ENCODE peak calls at places on chromosome 4, in six cellular contexts. L is nephron progenitor cell, F is upper lobe of right lung, N is PC-3, P is MCF 10A, A is endothelial cell. S is an unnamed sample.

GRCh38 chr4:52665592-52665991 is 6.5 kb upstream of the USP46 start:
- DNase-seq in L (no peak), F (no peak), N (peak), P (peak), A (no peak), S (peak)

GRCh38 chr4:106803107-106803506 is 233.0 kb downstream of the DKK2 start:
- DNase-seq in L (no peak), F (no peak), N (peak), P (no peak), A (no peak), S (no peak)

GRCh38 chr4:98242538-98242937 is 18.6 kb upstream of the RAP1GDS1 start:
- DNase-seq in L (no peak), F (no peak), N (peak), P (no peak), A (no peak), S (no peak)

GRCh38 chr4:94457692-94458106 is 6.0 kb downstream of the PDLIM5 start:
- DNase-seq in L (peak), F (no peak), N (no peak), P (peak), A (no peak), S (no peak)

GRCh38 chr4:87589531-87589930 is 18.8 kb upstream of the DSPP start:
- DNase-seq in L (no peak), F (no peak), N (peak), P (peak), A (no peak), S (peak)

GRCh38 chr4:20326977-20327376 is 75.3 kb downstream of the SLIT2 start:
- DNase-seq in L (no peak), F (no peak), N (no peak), P (no peak), A (no peak), S (no peak)

GRCh38 chr4:16496501-16496900 is 270.2 kb upstream of the TAPT1 start:
- DNase-seq in L (no peak), F (no peak), N (peak), P (peak), A (no peak), S (peak)

GRCh38 chr4:152352645-152353116 is 183.2 kb downstream of the FBXW7 start:
- DNase-seq in L (peak), F (no peak), N (peak), P (peak), A (peak), S (peak)

GRCh38 chr4:68962868-68963267 is 11.3 kb upstream of the UGT2A3 start:
- DNase-seq in L (no peak), F (no peak), N (no peak), P (no peak), A (no peak), S (peak)

GRCh38 chr4:143241892-143242291 is 57.2 kb downstream of the USP38 start:
- DNase-seq in L (no peak), F (no peak), N (peak), P (peak), A (no peak), S (peak)

GRCh38 chr4:12140864-12141263 is 712.2 kb upstream of the HS3ST1 start:
- DNase-seq in L (no peak), F (no peak), N (no peak), P (no peak), A (no peak), S (no peak)

GRCh38 chr4:125283702-125284279 is 31.0 kb upstream of the FAT4 start:
- DNase-seq in L (peak), F (no peak), N (peak), P (peak), A (no peak), S (peak)

GRCh38 chr4:147768113-147768512 is 36.2 kb downstream of the ARHGAP10 start:
- DNase-seq in L (no peak), F (no peak), N (peak), P (peak), A (no peak), S (peak)

GRCh38 chr4:31674313-31674947 is 954.3 kb downstream of the PCDH7 start:
- DNase-seq in L (peak), F (no peak), N (peak), P (peak), A (peak), S (peak)

GRCh38 chr4:86334020-86334750 is 25.7 kb downstream of the MAPK10 start:
- DNase-seq in L (no peak), F (no peak), N (no peak), P (no peak), A (no peak), S (no peak)

GRCh38 chr4:23361453-23361852 is 528.4 kb downstream of the PPARGC1A start:
- DNase-seq in L (no peak), F (no peak), N (no peak), P (no peak), A (no peak), S (no peak)

GRCh38 chr4:93203708-93204107 is 624.8 kb upstream of the ATOH1 start:
- DNase-seq in L (no peak), F (no peak), N (no peak), P (peak), A (no peak), S (peak)

GRCh38 chr4:13580018-13580417 is 35.7 kb upstream of the NKX3-2 start:
- DNase-seq in L (no peak), F (no peak), N (no peak), P (no peak), A (no peak), S (no peak)

GRCh38 chr4:188934320-188934975 is 795.2 kb downstream of the TRIML1 start:
- DNase-seq in L (no peak), F (no peak), N (peak), P (no peak), A (no peak), S (peak)

GRCh38 chr4:72314869-72315268 is 254.2 kb downstream of the ADAMTS3 start:
- DNase-seq in L (no peak), F (no peak), N (peak), P (peak), A (no peak), S (peak)

GRCh38 chr4:7710126-7710525 is 229.5 kb downstream of the AFAP1 start:
- DNase-seq in L (no peak), F (no peak), N (no peak), P (no peak), A (no peak), S (no peak)

GRCh38 chr4:123477804-123478209 is 81.2 kb downstream of the SPRY1 start:
- DNase-seq in L (no peak), F (no peak), N (no peak), P (peak), A (peak), S (no peak)

GRCh38 chr4:175369087-175369486 is 443.0 kb downstream of the GPM6A start:
- DNase-seq in L (no peak), F (no peak), N (no peak), P (no peak), A (no peak), S (peak)

GRCh38 chr4:75243570-75243969 is 270.6 kb downstream of the RCHY1 start:
- DNase-seq in L (no peak), F (no peak), N (no peak), P (no peak), A (no peak), S (no peak)

GRCh38 chr4:98928131-98928504 is 815 bp downstream of the EIF4E start:
- DNase-seq in L (peak), F (peak), N (peak), P (peak), A (peak), S (peak)

GRCh38 chr4:38683265-38683664 is 19.3 kb downstream of the KLF3 start:
- DNase-seq in L (no peak), F (no peak), N (no peak), P (no peak), A (no peak), S (no peak)

GRCh38 chr4:167555338-167556022 is 321.2 kb upstream of the SPOCK3 start:
- DNase-seq in L (no peak), F (no peak), N (no peak), P (no peak), A (no peak), S (peak)

GRCh38 chr4:95536650-95537049 is 12.1 kb downstream of the UNC5C start:
- DNase-seq in L (no peak), F (no peak), N (no peak), P (no peak), A (no peak), S (no peak)

GRCh38 chr4:178471385-178471784 is 1029.1 kb upstream of the AGA start:
- DNase-seq in L (no peak), F (no peak), N (no peak), P (no peak), A (no peak), S (no peak)

GRCh38 chr4:48949518-48950207 is 36.4 kb upstream of the CWH43 start:
- DNase-seq in L (no peak), F (no peak), N (peak), P (peak), A (no peak), S (peak)

GRCh38 chr4:19748470-19748869 is 503.2 kb upstream of the SLIT2 start:
- DNase-seq in L (no peak), F (no peak), N (no peak), P (peak), A (no peak), S (peak)

GRCh38 chr4:99405433-99406115 is 29.6 kb downstream of the ADH7 start:
- DNase-seq in L (peak), F (no peak), N (peak), P (peak), A (peak), S (peak)

GRCh38 chr4:7330031-7330596 is 104.6 kb downstream of the PSAPL1 start:
- DNase-seq in L (no peak), F (no peak), N (no peak), P (no peak), A (no peak), S (no peak)

GRCh38 chr4:189096108-189096507 is 844.6 kb upstream of the FRG1 start:
- DNase-seq in L (no peak), F (no peak), N (no peak), P (no peak), A (no peak), S (no peak)

GRCh38 chr4:124206779-124207605 is 505.5 kb downstream of the ANKRD50 start:
- DNase-seq in L (no peak), F (no peak), N (peak), P (peak), A (no peak), S (peak)

GRCh38 chr4:87306056-87306455 is 16.6 kb downstream of the HSD17B13 start:
- DNase-seq in L (no peak), F (no peak), N (no peak), P (no peak), A (no peak), S (no peak)

GRCh38 chr4:122503214-122503613 is 46.7 kb upstream of the IL2 start:
- DNase-seq in L (no peak), F (no peak), N (no peak), P (no peak), A (no peak), S (no peak)

GRCh38 chr4:8915201-8916200 is 43.9 kb upstream of the HMX1 start:
- DNase-seq in L (no peak), F (peak), N (no peak), P (no peak), A (no peak), S (no peak)

GRCh38 chr4:89311433-89311832 is 3.8 kb upstream of the GPRIN3 start:
- DNase-seq in L (no peak), F (no peak), N (no peak), P (no peak), A (no peak), S (no peak)

GRCh38 chr4:89316187-89316586 is 8.6 kb upstream of the GPRIN3 start:
- DNase-seq in L (no peak), F (no peak), N (no peak), P (no peak), A (no peak), S (no peak)

GRCh38 chr4:89316931-89317366 is 9.3 kb upstream of the GPRIN3 start:
- DNase-seq in L (no peak), F (no peak), N (peak), P (peak), A (no peak), S (peak)

GRCh38 chr4:89312066-89312465 is 4.5 kb upstream of the GPRIN3 start:
- DNase-seq in L (no peak), F (no peak), N (no peak), P (peak), A (no peak), S (no peak)

DNA sequence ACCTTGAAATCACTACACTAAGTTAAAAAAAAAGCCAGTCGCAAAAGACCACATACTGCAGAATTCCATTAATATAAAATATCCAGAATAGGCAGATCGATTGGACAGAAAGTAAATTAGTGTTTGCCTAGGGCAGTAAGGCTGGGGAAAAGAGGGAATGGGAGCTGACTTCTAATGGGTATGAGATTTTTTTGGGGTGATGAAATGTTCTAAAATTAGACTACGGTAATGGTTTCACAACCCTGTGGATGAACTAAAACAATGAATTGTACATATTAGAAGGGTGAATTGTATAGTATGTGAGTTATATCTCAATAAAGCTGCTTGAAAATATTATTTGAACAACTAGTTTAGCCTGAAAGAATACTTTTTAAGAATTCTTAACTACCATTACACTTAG is 6.7 kb upstream of the GPRIN3 start:
- DNase-seq in L (no peak), F (no peak), N (no peak), P (peak), A (no peak), S (no peak)
- TF ChIP-seq CTCF in L (no peak), F (no peak), N (no peak), P (no peak), A (no peak), S (no peak)

GRCh38 chr4:2728221-2728620 is 27.9 kb downstream of the TNIP2 start:
- DNase-seq in L (no peak), F (no peak), N (no peak), P (no peak), A (no peak), S (no peak)
- TF ChIP-seq CTCF in L (no peak), F (no peak), N (no peak), P (no peak), A (no peak), S (no peak)

GRCh38 chr4:153497988-153498967 is 32.1 kb downstream of the TMEM131L start:
- DNase-seq in L (no peak), F (no peak), N (no peak), P (no peak), A (no peak), S (no peak)
- TF ChIP-seq CTCF in L (no peak), F (no peak), N (no peak), P (no peak), A (no peak), S (no peak)

GRCh38 chr4:44725861-44726820 is at the start of gene GNPDA2:
- DNase-seq in L (peak), F (peak), N (peak), P (peak), A (peak), S (peak)
- TF ChIP-seq CTCF in L (no peak), F (peak), N (peak), P (no peak), A (no peak), S (no peak)

DNA sequence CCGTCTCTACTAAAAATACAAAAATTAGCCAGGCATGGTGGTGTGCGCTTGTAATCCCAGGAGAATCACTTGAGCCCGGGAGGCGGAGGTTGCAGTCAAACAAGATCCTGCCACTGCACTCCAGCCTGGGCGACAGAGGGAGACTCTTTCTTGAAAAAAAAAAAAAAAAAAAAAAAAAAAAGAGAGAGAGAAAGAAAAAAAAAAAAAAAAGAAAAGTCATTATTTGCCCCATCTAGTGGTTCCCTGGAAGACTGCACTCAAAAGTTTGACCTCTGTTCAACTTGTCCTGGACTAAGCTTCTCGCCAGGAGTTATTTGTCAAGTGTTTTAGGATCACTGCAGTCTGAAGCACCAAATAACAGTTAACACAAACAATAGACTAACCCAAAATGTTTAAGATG is 45.3 kb upstream of the KCTD8 start:
- DNase-seq in L (peak), F (no peak), N (peak), P (peak), A (no peak), S (peak)
- TF ChIP-seq CTCF in L (peak), F (no peak), N (peak), P (peak), A (peak), S (peak)

S was measured in epithelial cell of esophagus.